ENCODE peak calls at places on chromosomes 12 and 14, in six cellular contexts. Z is IMR-90, Q is neuronal stem cell, V is mesenchymal stem cell, G is H1, Y is trophoblast cell. I is an unnamed sample. For H3K36me3, the result is how much of the 10 kb centered on the place peaks cover.

GRCh38 chr14:77421241-77421640 is 2.1 kb downstream of the NOXRED1 start:
- DNase-seq in Y (no peak), Q (no peak), G (no peak), Z (peak), V (no peak), I (no peak)

GRCh38 chr12:52413787-52414345 is 7.7 kb upstream of the KRT82 start:
- DNase-seq in Q (no peak), Y (no peak), G (peak), Z (no peak), V (no peak), I (peak)

GRCh38 chr12:42486407-42486806 is 103.1 kb downstream of the PRICKLE1 start:
- DNase-seq in Q (no peak), Z (no peak), G (no peak), V (no peak), Y (no peak), I (no peak)

GRCh38 chr12:97650242-97650641 is 187.6 kb downstream of the RMST start:
- DNase-seq in G (no peak), Z (no peak), V (peak), Y (no peak), Q (no peak), I (no peak)

GRCh38 chr12:109269428-109269827 is 39.7 kb downstream of the FOXN4 start:
- DNase-seq in G (no peak), Y (no peak), Z (no peak), Q (no peak), V (no peak), I (no peak)

GRCh38 chr12:111063296-111064026 is 143.1 kb upstream of the MYL2 start:
- DNase-seq in Y (peak), Z (no peak), Q (no peak), V (no peak), G (no peak), I (no peak)

GRCh38 chr12:112584266-112584722 is 165.5 kb downstream of the PTPN11 start:
- DNase-seq in V (no peak), Y (no peak), G (peak), Q (no peak), Z (no peak), I (peak)

GRCh38 chr14:61678966-61679365 is 16.3 kb upstream of the HIF1A start:
- DNase-seq in V (no peak), G (no peak), Y (peak), Q (peak), Z (no peak), I (peak)

GRCh38 chr12:68455676-68456345 is 123.6 kb upstream of the MDM1 start:
- DNase-seq in Y (no peak), G (no peak), Q (no peak), Z (peak), V (no peak), I (no peak)
- H4K8ac ChIP-seq in Y (peak), G (no peak), Q (no peak), Z (no peak), V (peak), I (no peak)

GRCh38 chr12:120099738-120100137 is 16.8 kb downstream of the RAB35 start:
- DNase-seq in Z (no peak), V (no peak), G (no peak), Y (no peak), Q (no peak), I (no peak)

GRCh38 chr12:120101617-120102016 is 14.9 kb downstream of the RAB35 start:
- DNase-seq in Z (no peak), Y (peak), V (no peak), G (no peak), Q (no peak), I (no peak)

GRCh38 chr12:120102189-120103043 is 14.1 kb downstream of the RAB35 start:
- DNase-seq in G (peak), Z (no peak), Y (no peak), V (no peak), Q (no peak), I (no peak)

GRCh38 chr12:120100630-120101029 is 15.9 kb downstream of the RAB35 start:
- DNase-seq in V (no peak), G (no peak), Q (no peak), Y (no peak), Z (peak), I (no peak)

DNA sequence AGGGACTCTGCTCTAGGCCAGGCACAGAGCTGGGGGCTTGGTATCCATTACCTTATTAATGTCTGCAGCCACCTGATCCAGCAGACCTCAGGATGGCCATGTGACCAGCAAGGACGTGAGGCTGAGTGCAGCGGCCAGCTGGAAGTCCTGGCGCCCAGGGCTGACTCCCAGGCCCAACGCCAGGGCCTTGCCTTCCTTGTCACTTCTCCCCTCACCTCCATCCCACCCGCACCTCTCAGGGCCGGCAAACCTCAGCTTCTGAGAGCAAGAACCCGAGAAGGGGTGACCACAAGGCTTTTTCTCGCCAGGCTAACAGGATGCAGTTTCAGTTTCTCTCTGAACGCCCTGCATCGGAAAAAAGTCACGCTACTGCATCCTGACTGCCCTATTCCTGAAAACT is 15.4 kb downstream of the RAB35 start:
- DNase-seq in V (no peak), Q (no peak), G (no peak), Z (no peak), Y (no peak), I (no peak)
- H3K36me3 ChIP-seq in V (half or more), Q (under half), G (under half), Z (half or more), Y (half or more), I (under half)

DNA sequence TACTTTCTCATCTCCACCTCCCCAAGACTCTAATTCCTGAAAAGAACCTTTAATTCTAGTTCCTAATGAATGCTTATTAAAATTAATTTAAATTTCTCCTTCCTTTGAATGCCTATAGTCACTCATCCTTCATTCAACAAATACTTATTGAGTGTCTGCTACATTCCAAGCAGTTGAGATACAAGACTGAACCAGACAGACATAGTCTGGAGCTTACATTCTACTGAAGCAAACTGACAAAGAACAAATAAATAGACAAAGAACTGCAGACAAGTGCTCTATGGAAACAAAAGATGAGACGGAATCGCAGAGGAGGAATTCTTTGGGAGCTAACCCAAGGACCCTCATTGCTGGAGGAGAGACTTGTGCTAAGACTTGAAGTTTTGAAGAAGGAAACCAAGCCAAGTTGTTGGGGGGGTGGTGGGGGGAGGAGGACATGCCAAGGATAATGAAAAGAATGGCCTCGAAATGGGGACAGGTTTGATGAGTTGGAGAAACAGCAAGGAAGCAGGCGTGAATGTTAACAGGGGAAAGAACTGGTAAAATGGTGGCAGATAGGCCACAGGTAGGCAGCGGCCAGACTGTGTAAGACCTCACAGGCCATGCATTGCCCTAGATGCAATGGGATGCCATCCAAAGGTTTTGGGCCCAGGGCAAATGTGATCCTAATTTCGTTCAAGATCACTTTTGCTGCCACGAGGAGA is 9.7 kb upstream of the TDG start:
- DNase-seq in V (peak), G (no peak), Q (no peak), Z (peak), Y (peak), I (peak)
- H4K8ac ChIP-seq in V (peak), G (no peak), Q (no peak), Z (peak), Y (peak), I (no peak)

DNA sequence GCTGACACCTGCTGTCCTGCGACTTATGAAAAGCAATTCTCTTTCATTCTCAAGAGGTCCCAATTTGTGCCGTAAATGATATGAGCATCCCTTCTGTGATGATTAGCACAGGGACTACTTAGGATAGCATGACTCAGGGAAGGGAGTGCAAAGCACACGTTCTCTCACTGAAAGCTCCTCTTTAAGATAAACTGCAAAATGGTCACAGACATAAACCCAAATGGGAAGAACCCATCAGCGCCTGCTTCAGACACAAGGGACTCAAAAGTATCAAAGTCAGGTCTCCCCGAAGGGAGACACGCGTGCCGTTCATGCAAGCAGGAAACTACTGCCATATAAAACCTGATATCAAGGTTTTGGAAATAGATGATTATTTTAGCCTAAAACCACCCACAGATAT is 33.9 kb upstream of the PIWIL1 start:
- DNase-seq in V (no peak), Y (no peak), Q (no peak), Z (no peak), G (no peak), I (no peak)
- H3K36me3 ChIP-seq in V (under half), Y (under half), Q (under half), Z (under half), G (under half), I (under half)

GRCh38 chr14:102889615-102890014 is 32.8 kb upstream of the AMN start:
- DNase-seq in Z (no peak), Q (no peak), V (no peak), Y (no peak), G (no peak), I (no peak)

GRCh38 chr14:102891111-102891510 is 31.4 kb upstream of the AMN start:
- DNase-seq in Y (no peak), Z (no peak), Q (no peak), V (no peak), G (no peak), I (no peak)

GRCh38 chr14:102892660-102893059 is 29.8 kb upstream of the AMN start:
- DNase-seq in Z (no peak), Y (no peak), G (no peak), Q (no peak), V (no peak), I (no peak)

GRCh38 chr14:102891556-102891955 is 30.9 kb upstream of the AMN start:
- DNase-seq in Z (peak), Y (no peak), Q (no peak), G (no peak), V (peak), I (no peak)

DNA sequence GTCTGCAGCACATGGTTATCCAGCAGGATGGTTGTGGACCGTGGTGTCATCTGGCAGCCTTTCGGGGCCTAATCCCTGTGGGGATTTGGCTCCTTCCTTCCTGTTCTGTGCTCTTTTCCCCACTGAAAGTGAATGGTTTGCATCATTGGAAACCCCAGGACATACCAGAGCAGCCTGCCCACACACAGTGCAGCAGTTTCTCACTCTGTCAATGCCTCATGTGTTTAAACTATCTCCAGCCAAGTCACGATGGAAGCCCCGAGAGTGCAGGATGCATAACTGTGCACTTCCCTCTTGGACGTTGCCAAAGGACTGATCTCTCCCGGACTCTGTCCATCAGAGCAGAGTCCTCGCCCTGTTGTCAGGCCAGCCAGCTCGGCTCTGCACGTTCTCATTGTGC is 29.0 kb upstream of the AMN start:
- DNase-seq in Z (peak), Q (no peak), V (peak), Y (no peak), G (no peak), I (no peak)
- H4K8ac ChIP-seq in Z (no peak), Q (no peak), V (no peak), Y (no peak), G (no peak), I (no peak)

DNA sequence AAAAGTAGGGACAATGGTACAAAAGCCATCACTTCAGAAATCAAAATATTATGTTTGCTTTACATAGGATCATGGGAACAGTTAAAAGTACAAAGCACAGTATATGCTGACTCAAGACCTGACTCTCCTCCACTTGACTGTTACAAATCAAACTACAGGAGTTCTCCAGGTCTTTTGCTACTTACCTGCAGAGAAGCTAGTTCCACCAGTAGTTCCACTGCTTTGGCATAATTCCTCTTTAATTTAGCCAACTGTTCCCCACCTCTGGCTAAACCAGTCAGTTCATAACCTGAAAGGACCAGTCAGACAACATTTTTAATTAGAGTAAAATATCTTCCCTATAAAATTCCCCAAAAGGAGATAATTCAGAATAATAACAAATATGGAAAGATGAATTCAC is 14.0 kb downstream of the ATP6V1D start:
- DNase-seq in Q (no peak), G (no peak), V (no peak), Z (no peak), Y (no peak), I (no peak)
- H3K36me3 ChIP-seq in Q (under half), G (half or more), V (half or more), Z (under half), Y (under half), I (under half)

DNA sequence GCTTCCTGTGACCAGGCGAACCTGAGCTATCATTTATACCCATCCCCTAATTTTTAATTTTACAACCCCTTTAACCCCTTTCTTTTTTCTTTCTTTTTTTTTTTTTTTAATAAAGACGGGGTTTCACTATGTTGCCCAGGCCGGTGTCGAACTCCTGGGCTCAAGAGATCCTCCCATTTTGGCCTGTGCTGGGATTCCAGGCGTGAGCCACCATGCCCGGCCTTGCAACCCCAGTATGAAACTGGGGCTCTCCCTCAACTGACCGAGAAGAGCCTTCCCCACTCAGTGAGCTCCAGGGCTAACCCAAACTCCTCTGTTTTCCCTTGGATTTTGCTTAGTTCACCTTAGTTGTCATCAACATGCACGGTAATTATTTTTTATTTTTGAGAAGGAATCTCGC is 992 bp downstream of the CPSF2 start:
- DNase-seq in G (no peak), V (no peak), Z (no peak), Q (no peak), Y (no peak), I (no peak)
- H4K8ac ChIP-seq in G (peak), V (no peak), Z (peak), Q (no peak), Y (peak), I (peak)

GRCh38 chr12:67333649-67334048 is 64.5 kb downstream of the CAND1 start:
- DNase-seq in Y (no peak), Z (no peak), Q (no peak), V (no peak), G (no peak), I (no peak)
- H3K36me3 ChIP-seq in Y (under half), Z (under half), Q (under half), V (under half), G (under half), I (under half)

DNA sequence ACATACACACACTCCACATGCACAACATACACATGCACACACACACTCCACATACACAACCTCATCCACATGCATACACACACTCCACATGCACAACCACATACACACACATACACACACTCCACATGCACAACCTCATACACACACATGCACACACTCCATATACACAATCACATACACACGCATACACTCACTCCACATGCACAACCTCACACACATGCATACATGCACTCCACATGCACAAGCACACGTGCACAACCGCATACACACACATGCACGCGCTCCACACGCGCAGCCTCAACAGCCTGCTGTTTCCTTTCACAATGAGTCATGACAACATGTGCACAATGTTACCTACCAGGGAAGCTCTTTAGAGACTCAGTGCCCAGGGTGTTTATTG is 61.2 kb upstream of the TMEM132C start:
- DNase-seq in Q (no peak), Z (no peak), G (no peak), Y (no peak), V (no peak), I (no peak)
- H4K8ac ChIP-seq in Q (peak), Z (no peak), G (no peak), Y (no peak), V (no peak), I (no peak)